ENCODE peak calls at places on chromosomes 16 and 17, in five cellular contexts. I is MG63, M is body of pancreas, K is SK-N-MC, E is heart right ventricle. D is an unnamed sample.

GRCh38 chr17:6721744-6722143 is 8.6 kb upstream of the SLC13A5 start:
- DNase-seq in M (no peak), K (no peak), E (no peak), I (no peak), D (no peak)

GRCh38 chr16:634051-634670 is 1.9 kb downstream of the METTL26 start:
- DNase-seq in M (no peak), E (peak; percentile 17), K (no peak), I (no peak), D (no peak)

GRCh38 chr16:48575471-48576050 is 34.4 kb downstream of the N4BP1 start:
- DNase-seq in M (no peak), I (no peak), K (no peak), E (no peak), D (no peak)

GRCh38 chr16:80319181-80319580 is 221.6 kb upstream of the DYNLRB2 start:
- DNase-seq in K (no peak), M (no peak), E (no peak), I (peak; percentile 6), D (no peak)

GRCh38 chr16:67086829-67087228 is 22.9 kb upstream of the PHAF1 start:
- DNase-seq in M (no peak), K (no peak), I (no peak), E (no peak), D (no peak)

GRCh38 chr16:16018705-16019104 is 69.3 kb downstream of the ABCC1 start:
- DNase-seq in I (peak; percentile 65), K (no peak), E (no peak), M (no peak), D (no peak)

GRCh38 chr16:73131153-73131862 is 83.4 kb upstream of the ZFHX3 start:
- DNase-seq in M (no peak), E (no peak), I (no peak), K (no peak), D (no peak)

GRCh38 chr17:32155896-32156295 is 13.6 kb downstream of the RHOT1 start:
- DNase-seq in K (no peak), I (no peak), M (no peak), E (no peak), D (no peak)

GRCh38 chr17:39153541-39154111 is 2.2 kb upstream of the PLXDC1 start:
- DNase-seq in M (peak; percentile 90), K (peak; percentile 77), E (peak; percentile 92), I (peak; percentile 79), D (peak; percentile 94)

GRCh38 chr17:48575066-48575582 is 3.0 kb downstream of the HOXB4 start:
- DNase-seq in M (no peak), I (no peak), E (no peak), K (no peak), D (no peak)

GRCh38 chr17:80800775-80801391 is 190.8 kb upstream of the CHMP6 start:
- DNase-seq in K (no peak), I (no peak), M (no peak), E (no peak), D (peak; percentile 12)

GRCh38 chr17:60231691-60232090 is 81.9 kb downstream of the CA4 start:
- DNase-seq in I (no peak), K (no peak), E (no peak), M (no peak), D (no peak)

GRCh38 chr17:72024457-72024856 is 96.4 kb upstream of the SOX9 start:
- DNase-seq in I (no peak), M (no peak), E (no peak), K (no peak), D (no peak)

GRCh38 chr17:66192378-66192687 is 400 bp upstream of the CEP112 start:
- DNase-seq in E (no peak), M (no peak), I (no peak), K (no peak), D (no peak)

GRCh38 chr16:83727018-83727417 is 80.8 kb upstream of the HSBP1 start:
- DNase-seq in M (no peak), K (no peak), I (no peak), E (no peak), D (no peak)

GRCh38 chr16:87150359-87151280 is 166.6 kb downstream of the C16orf95 start:
- DNase-seq in E (no peak), M (no peak), K (no peak), I (no peak), D (no peak)

GRCh38 chr17:45686250-45686649 is 97.9 kb upstream of the CRHR1 start:
- DNase-seq in K (no peak), M (no peak), I (no peak), E (no peak), D (no peak)

GRCh38 chr17:62627904-62628603 is 584 bp downstream of the MRC2 start:
- DNase-seq in I (peak; percentile 59), M (no peak), E (peak; percentile 44), K (no peak), D (no peak)

GRCh38 chr17:68661265-68662036 is 60.3 kb upstream of the FAM20A start:
- DNase-seq in K (no peak), M (no peak), I (no peak), E (no peak), D (no peak)

GRCh38 chr16:80619824-80620223 is 79.0 kb downstream of the DYNLRB2 start:
- DNase-seq in E (no peak), I (no peak), M (no peak), K (no peak), D (peak; percentile 70)

GRCh38 chr17:57281887-57282653 is 25.7 kb downstream of the MSI2 start:
- DNase-seq in E (no peak), K (no peak), I (no peak), M (no peak), D (no peak)

GRCh38 chr17:59754547-59754946 is 47.1 kb downstream of the VMP1 start:
- DNase-seq in K (no peak), I (peak; percentile 77), M (no peak), E (no peak), D (no peak)

GRCh38 chr16:60225541-60225940 is 1491.4 kb upstream of the GOT2 start:
- DNase-seq in I (no peak), E (no peak), M (no peak), K (no peak), D (no peak)

GRCh38 chr17:14198013-14198412 is 38.6 kb downstream of the CDRT15 start:
- DNase-seq in M (peak; percentile 16), I (no peak), E (peak; percentile 46), K (no peak), D (peak; percentile 35)

GRCh38 chr16:10729649-10730048 is 14.0 kb upstream of the NUBP1 start:
- DNase-seq in I (peak; percentile 83), E (no peak), M (no peak), K (no peak), D (no peak)

GRCh38 chr17:34135841-34136240 is 119.2 kb upstream of the CCL2 start:
- DNase-seq in I (no peak), E (no peak), K (no peak), M (no peak), D (no peak)

GRCh38 chr17:49101054-49101534 is 31.5 kb upstream of the B4GALNT2 start:
- DNase-seq in E (no peak), I (no peak), M (peak; percentile 55), K (no peak), D (peak; percentile 59)

GRCh38 chr16:67931712-67932461 is at the start of gene CTRL:
- DNase-seq in E (no peak), M (peak; percentile 82), I (no peak), K (no peak), D (no peak)

GRCh38 chr16:88373211-88373610 is 9.5 kb upstream of the ZNF469 start:
- DNase-seq in E (no peak), M (no peak), K (no peak), I (no peak), D (no peak)

GRCh38 chr16:799948-800833 is at the start of gene GNG13:
- DNase-seq in K (no peak), E (no peak), M (no peak), I (no peak), D (peak; percentile 52)

GRCh38 chr17:83042522-83043158 is 36.8 kb upstream of the METRNL start:
- DNase-seq in K (no peak), M (no peak), E (no peak), I (no peak), D (no peak)
- H3K9me3 ChIP-seq in K (peaks cover 17% of the 10 kb centered on the region), M (no peaks in the 10 kb centered on the region), E (peaks cover 37% of the 10 kb centered on the region), I (peaks cover 32% of the 10 kb centered on the region), D (peaks cover 22% of the 10 kb centered on the region)

DNA sequence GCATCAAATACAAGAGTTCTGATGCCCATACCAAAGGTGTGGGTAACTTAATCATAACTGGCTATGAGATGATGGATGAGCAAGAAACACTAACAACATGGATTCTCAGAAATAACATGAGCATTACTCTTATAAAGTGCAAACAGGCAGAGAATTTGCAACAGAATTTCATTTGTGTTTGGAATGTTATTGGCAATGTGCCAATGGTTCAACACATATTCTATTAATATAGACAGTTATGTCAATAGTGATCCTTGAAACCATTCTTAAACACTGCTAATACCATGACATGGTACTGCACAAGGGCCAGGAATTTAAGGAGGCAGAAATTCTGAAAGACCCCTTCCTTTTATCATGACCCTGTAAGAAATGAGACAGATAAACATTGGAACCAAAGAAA is 217.1 kb upstream of the WSB1 start:
- DNase-seq in E (no peak), K (no peak), M (no peak), I (no peak), D (no peak)
- H3K9me3 ChIP-seq in E (no peaks in the 10 kb centered on the region), K (no peaks in the 10 kb centered on the region), M (no peaks in the 10 kb centered on the region), I (no peaks in the 10 kb centered on the region), D (no peaks in the 10 kb centered on the region)

GRCh38 chr16:35523991-35524390 is 2064.6 kb downstream of the TP53TG3F start:
- DNase-seq in E (no peak), K (no peak), I (no peak), M (no peak), D (no peak)
- H3K9me3 ChIP-seq in E (no peaks in the 10 kb centered on the region), K (no peaks in the 10 kb centered on the region), I (no peaks in the 10 kb centered on the region), M (no peaks in the 10 kb centered on the region), D (no peaks in the 10 kb centered on the region)

DNA sequence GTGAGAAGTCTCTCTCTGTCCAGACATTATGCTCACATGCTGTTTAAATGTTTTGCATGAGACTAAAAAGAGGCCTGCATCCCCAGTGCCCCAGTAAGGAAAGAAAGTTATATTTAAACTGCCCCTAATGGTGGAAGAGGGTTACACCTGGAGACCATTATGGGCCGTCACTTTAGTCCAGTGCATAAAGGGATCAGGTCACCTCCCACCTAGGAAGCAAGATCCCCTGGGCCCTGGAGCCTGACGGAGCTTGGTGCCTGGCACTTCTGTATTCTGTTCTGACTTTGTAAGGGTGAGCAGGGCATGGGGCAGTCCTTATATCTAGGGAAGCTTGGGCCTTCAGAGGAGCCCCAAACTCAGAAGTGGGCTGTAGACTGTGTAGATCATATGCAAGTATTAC is 67.9 kb downstream of the CPPED1 start:
- DNase-seq in M (no peak), E (no peak), I (no peak), K (no peak), D (no peak)
- H3K9me3 ChIP-seq in M (no peaks in the 10 kb centered on the region), E (peaks cover 27% of the 10 kb centered on the region), I (peaks cover 8% of the 10 kb centered on the region), K (no peaks in the 10 kb centered on the region), D (no peaks in the 10 kb centered on the region)

GRCh38 chr17:16622540-16623277 is 30.9 kb downstream of the ZNF624 start:
- DNase-seq in K (no peak), I (no peak), M (no peak), E (no peak), D (no peak)
- H3K9me3 ChIP-seq in K (peaks cover 15% of the 10 kb centered on the region), I (peaks cover 23% of the 10 kb centered on the region), M (peaks cover 10% of the 10 kb centered on the region), E (peaks cover 98% of the 10 kb centered on the region), D (peaks cover 76% of the 10 kb centered on the region)

GRCh38 chr16:35208001-35208935 is 1748.9 kb downstream of the TP53TG3F start:
- DNase-seq in M (no peak), E (no peak), K (no peak), I (no peak), D (no peak)
- H3K9me3 ChIP-seq in M (no peaks in the 10 kb centered on the region), E (no peaks in the 10 kb centered on the region), K (no peaks in the 10 kb centered on the region), I (no peaks in the 10 kb centered on the region), D (no peaks in the 10 kb centered on the region)

GRCh38 chr17:19677736-19678379 is 29.3 kb downstream of the ALDH3A2 start:
- DNase-seq in K (no peak), I (no peak), E (no peak), M (no peak), D (no peak)
- H3K9me3 ChIP-seq in K (no peaks in the 10 kb centered on the region), I (no peaks in the 10 kb centered on the region), E (no peaks in the 10 kb centered on the region), M (no peaks in the 10 kb centered on the region), D (no peaks in the 10 kb centered on the region)

GRCh38 chr16:35352431-35352830 is 1893.0 kb downstream of the TP53TG3F start:
- DNase-seq in M (no peak), I (no peak), K (no peak), E (no peak), D (no peak)
- H3K9me3 ChIP-seq in M (no peaks in the 10 kb centered on the region), I (no peaks in the 10 kb centered on the region), K (no peaks in the 10 kb centered on the region), E (no peaks in the 10 kb centered on the region), D (no peaks in the 10 kb centered on the region)